ENCODE peak calls at places on chromosome 20, in four cellular contexts. C is psoas muscle, Z is H1, A is suprapubic skin. I is an unnamed sample.

GRCh38 chr20:36313476-36313875 is 7.3 kb downstream of the DLGAP4 start:
- DNase-seq in C (peak; percentile 21), Z (peak; percentile 41), A (peak; percentile 52), I (no peak)

GRCh38 chr20:59774204-59774641 is 159.2 kb downstream of the SYCP2 start:
- DNase-seq in C (no peak), Z (no peak), A (peak; percentile 13), I (no peak)

GRCh38 chr20:22863881-22864280 is 171.2 kb upstream of the SSTR4 start:
- DNase-seq in C (no peak), Z (no peak), A (no peak), I (no peak)

GRCh38 chr20:44247676-44248419 is 740 bp downstream of the GDAP1L1 start:
- DNase-seq in C (no peak), Z (peak; percentile 96), A (no peak), I (peak; percentile 1)

GRCh38 chr20:56417911-56418310 is 5.9 kb downstream of the CASS4 start:
- DNase-seq in C (no peak), Z (no peak), A (no peak), I (no peak)

GRCh38 chr20:34110025-34111013 is 1.7 kb downstream of the EIF2S2 start:
- DNase-seq in C (no peak), Z (no peak), A (no peak), I (no peak)

GRCh38 chr20:51767867-51768758 is at the start of gene ATP9A:
- DNase-seq in C (peak; percentile 51), Z (peak; percentile 61), A (peak; percentile 61), I (no peak)

GRCh38 chr20:15316556-15316955 is 979.1 kb upstream of the FLRT3 start:
- DNase-seq in C (no peak), Z (no peak), A (no peak), I (no peak)

GRCh38 chr20:54200487-54201267 is 7.2 kb upstream of the PFDN4 start:
- DNase-seq in C (no peak), Z (no peak), A (no peak), I (no peak)

DNA sequence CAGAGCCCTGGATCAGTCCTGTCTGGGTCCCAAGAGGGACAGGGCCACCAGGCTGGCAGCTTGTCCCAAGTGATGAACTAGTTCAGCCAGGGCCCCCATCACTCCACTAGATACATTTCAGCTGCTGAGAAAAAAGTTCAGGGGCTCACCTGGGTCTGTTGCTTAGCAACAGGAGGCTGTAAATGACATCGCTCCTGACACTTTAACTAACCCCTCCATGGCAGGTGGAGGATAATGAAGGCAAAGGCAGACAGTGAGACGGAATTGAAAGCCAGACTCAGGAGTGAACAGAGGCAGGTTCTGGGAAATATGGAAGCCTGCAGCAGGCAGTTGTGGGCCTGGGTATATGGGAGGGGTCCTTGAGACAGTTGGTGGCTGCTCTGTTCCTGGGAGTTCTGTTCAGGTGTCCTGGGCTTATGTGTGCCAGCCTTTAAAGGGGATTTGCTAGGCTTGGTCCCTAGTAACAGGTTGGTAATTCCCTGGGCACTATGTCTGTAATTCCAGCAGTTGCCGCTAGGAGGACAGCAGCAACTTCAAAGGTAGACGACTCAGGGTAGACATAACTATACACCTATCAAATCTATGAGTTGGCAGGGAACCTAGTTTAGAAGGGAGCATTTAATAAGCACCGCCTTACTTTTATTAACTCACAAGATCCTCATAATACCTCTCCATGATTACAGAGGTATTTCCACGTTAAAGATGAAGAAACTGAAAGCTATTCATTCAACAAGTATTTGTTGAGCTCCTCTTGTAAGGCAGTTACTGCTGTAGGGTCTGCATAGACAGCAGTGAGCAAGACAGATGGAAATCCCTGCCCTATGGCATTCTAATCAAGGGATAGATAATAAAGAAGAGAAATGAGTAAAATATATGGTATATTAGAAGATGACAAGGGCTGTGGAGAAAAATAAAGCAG is 78.1 kb upstream of the CTNNBL1 start:
- DNase-seq in C (no peak), Z (peak; percentile 79), A (no peak), I (no peak)
- TF ChIP-seq CTCF in C (peak; percentile 42), Z (peak; percentile 80), A (peak; percentile 77), I (peak; percentile 83)

DNA sequence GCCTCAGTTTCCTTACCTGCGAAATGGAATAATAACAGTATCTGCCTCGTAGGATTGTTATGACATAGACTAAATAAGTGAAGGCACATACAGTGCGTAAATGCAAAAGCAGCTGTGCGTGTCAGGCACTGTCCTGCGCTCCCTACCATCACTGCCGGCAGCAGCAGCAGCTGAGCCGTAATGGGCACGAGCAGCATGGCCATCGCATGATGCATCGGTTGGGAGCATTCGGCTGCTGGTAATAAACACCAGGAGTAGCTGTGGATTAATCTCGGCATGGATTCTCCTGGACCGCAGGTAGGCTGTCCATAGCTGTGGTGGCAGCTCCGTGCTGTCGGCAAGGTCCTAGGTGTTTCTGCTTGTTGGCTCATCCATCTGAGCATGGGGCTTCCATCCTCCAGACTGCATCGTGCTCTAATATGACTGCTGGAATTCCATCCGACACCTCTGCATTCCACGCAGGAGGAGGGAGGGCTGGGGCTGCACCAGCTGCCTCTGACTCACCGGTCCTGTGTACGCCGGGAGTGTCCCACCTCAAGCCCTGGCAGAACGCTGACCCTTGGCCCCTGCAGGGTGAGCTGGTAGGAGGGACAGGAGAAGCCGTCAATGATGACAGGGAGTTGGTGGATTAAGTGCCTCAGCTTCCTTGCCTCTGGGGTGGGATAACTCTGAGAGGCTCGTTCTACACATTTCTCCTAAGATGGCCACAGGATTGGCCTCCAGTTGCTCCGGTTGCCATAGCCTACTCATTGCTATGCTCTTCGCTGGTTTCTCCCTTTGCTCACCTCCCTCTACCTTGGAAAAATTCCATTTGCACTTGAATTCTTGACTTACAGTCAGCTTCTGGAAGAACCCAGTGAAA is 100.9 kb upstream of the PMEPA1 start:
- DNase-seq in C (no peak), Z (no peak), A (no peak), I (peak; percentile 76)
- H3K4me3 ChIP-seq in C (no peak overlapping the region), Z (no peak overlapping the region), A (no peak overlapping the region), I (no peak overlapping the region)

GRCh38 chr20:20665200-20665599 is 47.2 kb downstream of the RALGAPA2 start:
- DNase-seq in C (no peak), Z (no peak), A (no peak), I (no peak)

GRCh38 chr20:20665933-20666332 is 46.5 kb downstream of the RALGAPA2 start:
- DNase-seq in C (no peak), Z (no peak), A (no peak), I (no peak)

GRCh38 chr20:20663841-20664240 is 48.6 kb downstream of the RALGAPA2 start:
- DNase-seq in C (no peak), Z (no peak), A (no peak), I (no peak)

GRCh38 chr20:20666359-20666758 is 46.1 kb downstream of the RALGAPA2 start:
- DNase-seq in C (no peak), Z (no peak), A (no peak), I (no peak)

GRCh38 chr20:20664795-20665194 is 47.6 kb downstream of the RALGAPA2 start:
- DNase-seq in C (no peak), Z (no peak), A (no peak), I (peak; percentile 5)
- TF ChIP-seq CTCF in C (peak; percentile 69), Z (peak; percentile 50), A (peak; percentile 34), I (peak; percentile 53)

GRCh38 chr20:13012886-13013285 is 4.1 kb downstream of the SPTLC3 start:
- DNase-seq in C (no peak), Z (no peak), A (no peak), I (no peak)
- H3K4me3 ChIP-seq in C (no peak overlapping the region), Z (no peak overlapping the region), A (no peak overlapping the region), I (no peak overlapping the region)

GRCh38 chr20:2816583-2817340 is 598 bp downstream of the TMEM239 start:
- DNase-seq in C (no peak), Z (peak; percentile 66), A (no peak), I (no peak)
- TF ChIP-seq CTCF in C (no peak), Z (peak; percentile 70), A (no peak), I (peak; percentile 10)

GRCh38 chr20:11544029-11544678 is 373.5 kb upstream of the BTBD3 start:
- DNase-seq in C (no peak), Z (no peak), A (no peak), I (no peak)
- H3K4me3 ChIP-seq in C (no peak overlapping the region), Z (no peak overlapping the region), A (no peak overlapping the region), I (no peak overlapping the region)

GRCh38 chr20:63371346-63371865 is 10.3 kb upstream of the CHRNA4 start:
- DNase-seq in C (no peak), Z (no peak), A (no peak), I (no peak)

GRCh38 chr20:63370623-63371176 is 9.6 kb upstream of the CHRNA4 start:
- DNase-seq in C (no peak), Z (no peak), A (no peak), I (no peak)

GRCh38 chr20:63368151-63368550 is 7.0 kb upstream of the CHRNA4 start:
- DNase-seq in C (no peak), Z (no peak), A (no peak), I (no peak)

GRCh38 chr20:63369024-63369530 is 7.9 kb upstream of the CHRNA4 start:
- DNase-seq in C (no peak), Z (no peak), A (no peak), I (no peak)

DNA sequence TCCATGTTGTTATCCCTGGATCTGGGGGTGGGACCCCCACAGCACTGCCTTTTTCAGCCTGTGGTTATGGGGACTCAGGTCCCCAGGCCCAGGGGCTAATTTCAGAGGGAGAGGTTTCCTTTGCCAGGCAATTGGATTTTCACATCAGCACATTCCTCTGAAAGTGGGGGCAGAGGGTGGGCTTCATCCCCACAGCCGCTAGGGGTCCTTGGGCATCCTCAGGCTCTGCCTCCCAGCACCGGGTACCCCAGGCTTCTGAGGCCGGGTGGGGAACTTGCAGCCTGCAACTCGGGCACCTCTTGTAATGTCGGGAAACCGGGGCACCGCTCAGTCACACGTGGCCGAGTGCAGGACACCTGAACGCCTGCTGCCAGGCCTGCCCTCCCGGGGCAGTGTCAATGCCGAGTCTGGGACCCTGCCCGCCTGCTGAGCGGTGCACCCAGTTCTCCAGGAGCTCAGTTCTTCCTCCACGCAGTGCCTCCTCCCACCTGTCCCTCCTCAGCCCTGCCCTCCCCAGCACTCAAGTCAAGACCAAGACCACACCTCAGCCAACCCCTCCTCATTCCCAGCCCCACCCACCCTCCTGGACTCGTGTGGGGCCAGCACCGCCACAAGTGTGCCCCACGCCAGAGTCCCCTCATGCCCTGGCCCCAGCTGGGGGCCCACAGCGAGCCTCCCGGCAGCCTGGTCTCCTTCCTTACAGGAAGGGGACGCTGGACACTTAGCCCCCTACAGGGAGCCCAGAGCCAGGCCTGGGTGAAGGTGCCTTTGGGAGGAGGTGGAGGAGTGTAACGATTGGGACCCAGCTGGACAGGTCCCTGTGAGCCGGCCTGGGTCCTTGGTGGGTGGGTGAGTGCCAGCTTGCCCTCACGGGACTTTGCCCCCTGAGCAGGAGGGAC is 8.8 kb upstream of the CHRNA4 start:
- DNase-seq in C (no peak), Z (no peak), A (no peak), I (no peak)
- TF ChIP-seq CTCF in C (no peak), Z (peak; percentile 52), A (no peak), I (no peak)